ENCODE peak calls at places on chromosomes 11 and 22, in ten cellular contexts. One of them, this sample, is unnamed. For H3K4me1, the result is how much of the 10 kb centered on the place peaks cover.

GRCh38 chr11:443542-444199 is 1.9 kb upstream of the ANO9 start:
- DNase-seq in ovary: peak
- DNase-seq in pancreas: no peak
- DNase-seq in HCT116: no peak
- DNase-seq in mucosa of descending colon: peak
- DNase-seq in CD8-positive, alpha-beta T cell: no peak
- DNase-seq in adrenal gland: no peak
- DNase-seq in kidney: peak
- DNase-seq in A549: no peak
- DNase-seq in cardiac muscle cell: no peak
- DNase-seq in this sample: no peak

GRCh38 chr11:61701298-61701993 is 21.3 kb downstream of the DAGLA start:
- DNase-seq in ovary: no peak
- DNase-seq in pancreas: no peak
- DNase-seq in HCT116: peak
- DNase-seq in mucosa of descending colon: no peak
- DNase-seq in CD8-positive, alpha-beta T cell: no peak
- DNase-seq in adrenal gland: no peak
- DNase-seq in kidney: no peak
- DNase-seq in A549: no peak
- DNase-seq in cardiac muscle cell: no peak
- DNase-seq in this sample: no peak

GRCh38 chr11:13962562-13963168 is at the start of gene SPON1:
- DNase-seq in ovary: peak
- DNase-seq in pancreas: peak
- DNase-seq in HCT116: no peak
- DNase-seq in mucosa of descending colon: peak
- DNase-seq in CD8-positive, alpha-beta T cell: peak
- DNase-seq in adrenal gland: peak
- DNase-seq in kidney: peak
- DNase-seq in A549: no peak
- DNase-seq in cardiac muscle cell: peak
- DNase-seq in this sample: peak

GRCh38 chr22:23862103-23862502 is 4.4 kb downstream of the SLC2A11 start:
- DNase-seq in ovary: no peak
- DNase-seq in pancreas: no peak
- DNase-seq in HCT116: peak
- DNase-seq in mucosa of descending colon: peak
- DNase-seq in CD8-positive, alpha-beta T cell: no peak
- DNase-seq in adrenal gland: no peak
- DNase-seq in kidney: peak
- DNase-seq in A549: peak
- DNase-seq in cardiac muscle cell: peak
- DNase-seq in this sample: peak

GRCh38 chr11:288328-289144 is at the start of gene PGGHG:
- DNase-seq in ovary: peak
- DNase-seq in pancreas: peak
- DNase-seq in HCT116: no peak
- DNase-seq in mucosa of descending colon: peak
- DNase-seq in CD8-positive, alpha-beta T cell: peak
- DNase-seq in adrenal gland: peak
- DNase-seq in kidney: peak
- DNase-seq in A549: peak
- DNase-seq in cardiac muscle cell: peak
- DNase-seq in this sample: peak

GRCh38 chr11:126607374-126607773 is 251.9 kb downstream of the ST3GAL4 start:
- DNase-seq in ovary: no peak
- DNase-seq in pancreas: peak
- DNase-seq in HCT116: peak
- DNase-seq in mucosa of descending colon: peak
- DNase-seq in CD8-positive, alpha-beta T cell: no peak
- DNase-seq in adrenal gland: peak
- DNase-seq in kidney: no peak
- DNase-seq in A549: peak
- DNase-seq in cardiac muscle cell: peak
- DNase-seq in this sample: no peak

GRCh38 chr11:2924381-2924780 is 4.8 kb downstream of the PHLDA2 start:
- DNase-seq in ovary: no peak
- DNase-seq in pancreas: peak
- DNase-seq in HCT116: no peak
- DNase-seq in mucosa of descending colon: peak
- DNase-seq in CD8-positive, alpha-beta T cell: no peak
- DNase-seq in adrenal gland: no peak
- DNase-seq in kidney: peak
- DNase-seq in A549: no peak
- DNase-seq in cardiac muscle cell: no peak
- DNase-seq in this sample: no peak

GRCh38 chr22:48654492-48654891 is 1173.2 kb downstream of the BRD1 start:
- DNase-seq in ovary: no peak
- DNase-seq in pancreas: no peak
- DNase-seq in HCT116: no peak
- DNase-seq in mucosa of descending colon: no peak
- DNase-seq in CD8-positive, alpha-beta T cell: no peak
- DNase-seq in adrenal gland: no peak
- DNase-seq in kidney: no peak
- DNase-seq in A549: no peak
- DNase-seq in cardiac muscle cell: no peak
- DNase-seq in this sample: no peak

GRCh38 chr22:44109417-44109816 is 71.3 kb upstream of the PARVG start:
- DNase-seq in ovary: peak
- DNase-seq in pancreas: no peak
- DNase-seq in HCT116: no peak
- DNase-seq in mucosa of descending colon: no peak
- DNase-seq in CD8-positive, alpha-beta T cell: no peak
- DNase-seq in adrenal gland: no peak
- DNase-seq in kidney: peak
- DNase-seq in A549: no peak
- DNase-seq in cardiac muscle cell: no peak
- DNase-seq in this sample: no peak

GRCh38 chr11:62925308-62925707 is 4.1 kb upstream of the CHRM1 start:
- DNase-seq in ovary: no peak
- DNase-seq in pancreas: no peak
- DNase-seq in HCT116: no peak
- DNase-seq in mucosa of descending colon: no peak
- DNase-seq in CD8-positive, alpha-beta T cell: no peak
- DNase-seq in adrenal gland: no peak
- DNase-seq in kidney: no peak
- DNase-seq in A549: no peak
- DNase-seq in cardiac muscle cell: no peak
- DNase-seq in this sample: no peak

GRCh38 chr11:75563978-75564552 is 2.0 kb downstream of the SERPINH1 start:
- DNase-seq in ovary: peak
- DNase-seq in pancreas: no peak
- DNase-seq in HCT116: no peak
- DNase-seq in mucosa of descending colon: no peak
- DNase-seq in CD8-positive, alpha-beta T cell: no peak
- DNase-seq in adrenal gland: peak
- DNase-seq in kidney: peak
- DNase-seq in A549: no peak
- DNase-seq in cardiac muscle cell: peak
- DNase-seq in this sample: no peak

GRCh38 chr22:48952256-48953102 is 875.2 kb downstream of the BRD1 start:
- DNase-seq in ovary: no peak
- DNase-seq in pancreas: no peak
- DNase-seq in HCT116: no peak
- DNase-seq in mucosa of descending colon: no peak
- DNase-seq in CD8-positive, alpha-beta T cell: no peak
- DNase-seq in adrenal gland: no peak
- DNase-seq in kidney: no peak
- DNase-seq in A549: no peak
- DNase-seq in cardiac muscle cell: no peak
- DNase-seq in this sample: peak

GRCh38 chr11:22465620-22466019 is 127.4 kb downstream of the SLC17A6 start:
- DNase-seq in ovary: no peak
- DNase-seq in pancreas: no peak
- DNase-seq in HCT116: no peak
- DNase-seq in mucosa of descending colon: no peak
- DNase-seq in CD8-positive, alpha-beta T cell: no peak
- DNase-seq in adrenal gland: no peak
- DNase-seq in kidney: no peak
- DNase-seq in A549: no peak
- DNase-seq in cardiac muscle cell: no peak
- DNase-seq in this sample: no peak
- H3K4me3 ChIP-seq in ovary: no peak
- H3K4me3 ChIP-seq in pancreas: no peak
- H3K4me3 ChIP-seq in HCT116: no peak
- H3K4me3 ChIP-seq in mucosa of descending colon: no peak
- H3K4me3 ChIP-seq in CD8-positive, alpha-beta T cell: no peak
- H3K4me3 ChIP-seq in adrenal gland: no peak
- H3K4me3 ChIP-seq in kidney: no peak
- H3K4me3 ChIP-seq in A549: no peak
- H3K4me3 ChIP-seq in cardiac muscle cell: no peak
- H3K4me3 ChIP-seq in this sample: no peak

GRCh38 chr11:32418836-32419235 is 16.5 kb downstream of the WT1 start:
- DNase-seq in ovary: no peak
- DNase-seq in pancreas: no peak
- DNase-seq in HCT116: no peak
- DNase-seq in mucosa of descending colon: no peak
- DNase-seq in CD8-positive, alpha-beta T cell: no peak
- DNase-seq in adrenal gland: no peak
- DNase-seq in kidney: no peak
- DNase-seq in A549: no peak
- DNase-seq in cardiac muscle cell: no peak
- DNase-seq in this sample: no peak
- H3K4me1 ChIP-seq in ovary: under half
- H3K4me1 ChIP-seq in pancreas: under half
- H3K4me1 ChIP-seq in HCT116: under half
- H3K4me1 ChIP-seq in mucosa of descending colon: under half
- H3K4me1 ChIP-seq in CD8-positive, alpha-beta T cell: under half
- H3K4me1 ChIP-seq in adrenal gland: under half
- H3K4me1 ChIP-seq in kidney: under half
- H3K4me1 ChIP-seq in A549: under half
- H3K4me1 ChIP-seq in cardiac muscle cell: under half
- H3K4me1 ChIP-seq in this sample: under half

GRCh38 chr22:22143448-22143847 is 101.1 kb upstream of the VPREB1 start:
- DNase-seq in ovary: no peak
- DNase-seq in pancreas: no peak
- DNase-seq in HCT116: no peak
- DNase-seq in mucosa of descending colon: no peak
- DNase-seq in CD8-positive, alpha-beta T cell: no peak
- DNase-seq in adrenal gland: no peak
- DNase-seq in kidney: no peak
- DNase-seq in A549: no peak
- DNase-seq in cardiac muscle cell: no peak
- DNase-seq in this sample: no peak

GRCh38 chr22:22148905-22149304 is 95.7 kb upstream of the VPREB1 start:
- DNase-seq in ovary: no peak
- DNase-seq in pancreas: no peak
- DNase-seq in HCT116: no peak
- DNase-seq in mucosa of descending colon: no peak
- DNase-seq in CD8-positive, alpha-beta T cell: no peak
- DNase-seq in adrenal gland: no peak
- DNase-seq in kidney: no peak
- DNase-seq in A549: no peak
- DNase-seq in cardiac muscle cell: no peak
- DNase-seq in this sample: no peak

GRCh38 chr22:22141031-22141430 is 103.6 kb upstream of the VPREB1 start:
- DNase-seq in ovary: no peak
- DNase-seq in pancreas: no peak
- DNase-seq in HCT116: no peak
- DNase-seq in mucosa of descending colon: no peak
- DNase-seq in CD8-positive, alpha-beta T cell: no peak
- DNase-seq in adrenal gland: no peak
- DNase-seq in kidney: no peak
- DNase-seq in A549: no peak
- DNase-seq in cardiac muscle cell: no peak
- DNase-seq in this sample: no peak

GRCh38 chr22:22141771-22142591 is 102.6 kb upstream of the VPREB1 start:
- DNase-seq in ovary: no peak
- DNase-seq in pancreas: no peak
- DNase-seq in HCT116: no peak
- DNase-seq in mucosa of descending colon: no peak
- DNase-seq in CD8-positive, alpha-beta T cell: no peak
- DNase-seq in adrenal gland: no peak
- DNase-seq in kidney: no peak
- DNase-seq in A549: no peak
- DNase-seq in cardiac muscle cell: no peak
- DNase-seq in this sample: no peak

GRCh38 chr22:22144858-22145257 is 99.7 kb upstream of the VPREB1 start:
- DNase-seq in ovary: no peak
- DNase-seq in pancreas: no peak
- DNase-seq in HCT116: no peak
- DNase-seq in mucosa of descending colon: no peak
- DNase-seq in CD8-positive, alpha-beta T cell: no peak
- DNase-seq in adrenal gland: no peak
- DNase-seq in kidney: no peak
- DNase-seq in A549: no peak
- DNase-seq in cardiac muscle cell: no peak
- DNase-seq in this sample: no peak
- TF ChIP-seq CTCF in ovary: no peak
- TF ChIP-seq CTCF in pancreas: no peak
- TF ChIP-seq CTCF in HCT116: peak
- TF ChIP-seq CTCF in mucosa of descending colon: no peak
- TF ChIP-seq CTCF in CD8-positive, alpha-beta T cell: no peak
- TF ChIP-seq CTCF in adrenal gland: no peak
- TF ChIP-seq CTCF in kidney: no peak
- TF ChIP-seq CTCF in A549: no peak
- TF ChIP-seq CTCF in cardiac muscle cell: no peak
- TF ChIP-seq CTCF in this sample: no peak

DNA sequence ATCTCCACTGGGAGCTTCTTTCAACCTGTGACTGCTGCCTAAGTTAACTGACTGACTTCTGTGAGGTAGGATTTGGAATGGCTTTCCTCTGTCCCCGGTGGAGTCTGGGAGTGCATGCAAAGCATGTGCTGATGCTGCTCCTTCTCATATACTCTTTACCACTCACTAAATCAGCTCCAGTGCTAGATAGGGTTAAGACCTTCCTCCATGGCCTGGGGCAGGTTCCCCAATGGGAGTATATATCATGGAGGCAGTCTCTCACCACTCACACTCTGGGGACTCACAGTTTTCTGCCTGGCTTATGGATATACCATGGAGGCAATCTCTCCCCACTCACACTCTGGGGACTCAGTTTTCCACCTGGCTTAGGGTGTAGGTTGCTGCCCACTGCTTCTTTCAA is 10.1 kb upstream of the FANCF start:
- DNase-seq in ovary: no peak
- DNase-seq in pancreas: no peak
- DNase-seq in HCT116: no peak
- DNase-seq in mucosa of descending colon: no peak
- DNase-seq in CD8-positive, alpha-beta T cell: no peak
- DNase-seq in adrenal gland: no peak
- DNase-seq in kidney: no peak
- DNase-seq in A549: no peak
- DNase-seq in cardiac muscle cell: no peak
- DNase-seq in this sample: no peak
- H3K4me3 ChIP-seq in ovary: no peak
- H3K4me3 ChIP-seq in pancreas: no peak
- H3K4me3 ChIP-seq in HCT116: no peak
- H3K4me3 ChIP-seq in mucosa of descending colon: no peak
- H3K4me3 ChIP-seq in CD8-positive, alpha-beta T cell: no peak
- H3K4me3 ChIP-seq in adrenal gland: no peak
- H3K4me3 ChIP-seq in kidney: no peak
- H3K4me3 ChIP-seq in A549: no peak
- H3K4me3 ChIP-seq in cardiac muscle cell: no peak
- H3K4me3 ChIP-seq in this sample: no peak

GRCh38 chr11:9210922-9211320 is 54.2 kb downstream of the DENND5A start:
- DNase-seq in ovary: no peak
- DNase-seq in pancreas: no peak
- DNase-seq in HCT116: no peak
- DNase-seq in mucosa of descending colon: no peak
- DNase-seq in CD8-positive, alpha-beta T cell: no peak
- DNase-seq in adrenal gland: no peak
- DNase-seq in kidney: no peak
- DNase-seq in A549: no peak
- DNase-seq in cardiac muscle cell: peak
- DNase-seq in this sample: no peak
- H3K4me1 ChIP-seq in ovary: under half
- H3K4me1 ChIP-seq in pancreas: under half
- H3K4me1 ChIP-seq in HCT116: half or more
- H3K4me1 ChIP-seq in mucosa of descending colon: under half
- H3K4me1 ChIP-seq in CD8-positive, alpha-beta T cell: under half
- H3K4me1 ChIP-seq in adrenal gland: under half
- H3K4me1 ChIP-seq in kidney: under half
- H3K4me1 ChIP-seq in A549: under half
- H3K4me1 ChIP-seq in cardiac muscle cell: under half
- H3K4me1 ChIP-seq in this sample: under half